ENCODE peak calls at places on chromosomes 3 and 15, in seven cellular contexts. D is stimulated activated CD8-positive, alpha-beta memory T cell treated with anti-CD3 and anti-CD28 coated beads, Interleukin-7, amount 100 ng/mL, for 24 hours; U is activated T-helper 1 cell treated with Interleukin-2 at 50 U/mL for 16 hours; C is H7; T is amygdala; X is PC-9; Z is COR-L47. Y is an unnamed sample.

GRCh38 chr3:88678747-88679146 is 428.7 kb upstream of the EPHA3 start:
- DNase-seq in U (no peak), T (no peak), X (no peak), C (peak; percentile 5), D (no peak), Z (no peak), Y (no peak)

GRCh38 chr3:188697127-188697526 is 474.6 kb upstream of the TPRG1 start:
- DNase-seq in T (no peak), X (no peak), D (no peak), U (no peak), C (no peak), Z (no peak), Y (peak; percentile 54)

GRCh38 chr3:97712919-97713318 is 51.6 kb upstream of the ARL6 start:
- DNase-seq in U (no peak), X (no peak), D (no peak), Z (no peak), T (no peak), C (no peak), Y (no peak)

GRCh38 chr3:187987919-187988318 is 166.0 kb upstream of the LPP start:
- DNase-seq in U (no peak), D (no peak), T (no peak), X (no peak), Z (no peak), C (no peak), Y (peak; percentile 71)

GRCh38 chr3:45224824-45225464 is 1.1 kb downstream of the TMEM158 start:
- DNase-seq in U (no peak), D (no peak), X (no peak), C (peak; percentile 94), T (peak; percentile 44), Z (peak; percentile 31), Y (peak; percentile 60)

GRCh38 chr15:66865622-66866611 is 163.9 kb downstream of the SMAD6 start:
- DNase-seq in T (no peak), X (no peak), Z (no peak), U (no peak), D (no peak), C (no peak), Y (no peak)

GRCh38 chr3:151430821-151431484 is 29.9 kb downstream of the IGSF10 start:
- DNase-seq in D (no peak), X (no peak), C (no peak), U (no peak), Z (no peak), T (no peak), Y (no peak)

GRCh38 chr3:52233968-52234367 is 5.0 kb downstream of the TWF2 start:
- DNase-seq in Z (no peak), U (no peak), T (no peak), D (no peak), C (no peak), X (no peak), Y (no peak)

GRCh38 chr15:74529911-74530310 is 11.1 kb upstream of the ARID3B start:
- DNase-seq in T (no peak), C (no peak), U (no peak), X (no peak), Z (no peak), D (no peak), Y (no peak)

Y was measured in activated CD4-positive, alpha-beta T cell treated with anti-CD3 and anti-CD28 coated beads for 36 hours.